ENCODE peak calls at places on chromosomes 16 and 17, in seven cellular contexts. One of them, this sample, is unnamed.
A peak's percentile ranks its signal among the peaks of the same experiment; 100 is the strongest.

GRCh38 chr17:80025796-80026195 is 9.9 kb downstream of the TBC1D16 start:
- DNase-seq in amygdala: no peak
- DNase-seq in EL: no peak
- DNase-seq in GM20000: no peak
- DNase-seq in AG09309: no peak
- DNase-seq in AML-193: no peak
- DNase-seq in posterior vena cava: no peak
- DNase-seq in this sample: no peak

GRCh38 chr17:61338000-61338864 is 61.4 kb upstream of the TBX2 start:
- DNase-seq in posterior vena cava: no peak
- DNase-seq in amygdala: no peak
- DNase-seq in AG09309: peak; percentile 75
- DNase-seq in EL: peak; percentile 96
- DNase-seq in AML-193: no peak
- DNase-seq in GM20000: no peak
- DNase-seq in this sample: no peak

GRCh38 chr17:75485688-75486087 is 29.3 kb downstream of the TMEM94 start:
- DNase-seq in GM20000: no peak
- DNase-seq in AG09309: no peak
- DNase-seq in EL: no peak
- DNase-seq in AML-193: no peak
- DNase-seq in amygdala: no peak
- DNase-seq in posterior vena cava: no peak
- DNase-seq in this sample: no peak

GRCh38 chr16:1143761-1144450 is 9.0 kb upstream of the CACNA1H start:
- DNase-seq in posterior vena cava: no peak
- DNase-seq in AG09309: no peak
- DNase-seq in GM20000: no peak
- DNase-seq in amygdala: no peak
- DNase-seq in EL: no peak
- DNase-seq in AML-193: no peak
- DNase-seq in this sample: no peak

GRCh38 chr16:12802661-12803060 is 1.0 kb downstream of the CPPED1 start:
- DNase-seq in amygdala: no peak
- DNase-seq in posterior vena cava: no peak
- DNase-seq in GM20000: no peak
- DNase-seq in AG09309: no peak
- DNase-seq in EL: no peak
- DNase-seq in AML-193: no peak
- DNase-seq in this sample: no peak

GRCh38 chr17:63445571-63446217 is 412 bp downstream of the CYB561 start:
- DNase-seq in GM20000: peak; percentile 78
- DNase-seq in AG09309: no peak
- DNase-seq in AML-193: peak; percentile 15
- DNase-seq in amygdala: no peak
- DNase-seq in EL: peak; percentile 57
- DNase-seq in posterior vena cava: peak; percentile 85
- DNase-seq in this sample: peak; percentile 71

GRCh38 chr17:48484850-48485249 is 46.0 kb downstream of the HOXB1 start:
- DNase-seq in EL: peak; percentile 73
- DNase-seq in AG09309: no peak
- DNase-seq in amygdala: no peak
- DNase-seq in GM20000: no peak
- DNase-seq in posterior vena cava: no peak
- DNase-seq in AML-193: no peak
- DNase-seq in this sample: no peak

GRCh38 chr17:7716901-7717755 is at the start of gene DNAH2:
- DNase-seq in AG09309: peak; percentile 52
- DNase-seq in amygdala: peak; percentile 61
- DNase-seq in AML-193: no peak
- DNase-seq in EL: peak; percentile 95
- DNase-seq in GM20000: peak; percentile 77
- DNase-seq in posterior vena cava: peak; percentile 91
- DNase-seq in this sample: peak; percentile 38

GRCh38 chr17:62062313-62062712 is 2.8 kb downstream of the MED13 start:
- DNase-seq in posterior vena cava: no peak
- DNase-seq in GM20000: no peak
- DNase-seq in EL: no peak
- DNase-seq in amygdala: no peak
- DNase-seq in AG09309: no peak
- DNase-seq in AML-193: peak; percentile 22
- DNase-seq in this sample: no peak

GRCh38 chr17:1231456-1231855 is 38.8 kb upstream of the BHLHA9 start:
- DNase-seq in EL: no peak
- DNase-seq in AML-193: no peak
- DNase-seq in GM20000: no peak
- DNase-seq in amygdala: no peak
- DNase-seq in posterior vena cava: peak; percentile 89
- DNase-seq in AG09309: no peak
- DNase-seq in this sample: no peak

GRCh38 chr17:35244345-35245195 is 1.7 kb downstream of the SLFN5 start:
- DNase-seq in AG09309: peak; percentile 75
- DNase-seq in amygdala: no peak
- DNase-seq in GM20000: peak; percentile 68
- DNase-seq in EL: peak; percentile 98
- DNase-seq in AML-193: no peak
- DNase-seq in posterior vena cava: peak; percentile 95
- DNase-seq in this sample: peak; percentile 32

GRCh38 chr17:17792143-17792550 is 44.6 kb downstream of the SREBF1 start:
- DNase-seq in GM20000: no peak
- DNase-seq in EL: no peak
- DNase-seq in AML-193: no peak
- DNase-seq in amygdala: no peak
- DNase-seq in AG09309: no peak
- DNase-seq in posterior vena cava: no peak
- DNase-seq in this sample: no peak

GRCh38 chr16:70159355-70160348 is 13.9 kb upstream of the CLEC18C start:
- DNase-seq in amygdala: no peak
- DNase-seq in posterior vena cava: peak; percentile 68
- DNase-seq in AML-193: no peak
- DNase-seq in EL: no peak
- DNase-seq in GM20000: peak; percentile 9
- DNase-seq in AG09309: no peak
- DNase-seq in this sample: no peak

GRCh38 chr17:80107231-80108021 is 6.0 kb downstream of the GAA start:
- DNase-seq in amygdala: no peak
- DNase-seq in posterior vena cava: peak; percentile 81
- DNase-seq in GM20000: no peak
- DNase-seq in AG09309: no peak
- DNase-seq in AML-193: no peak
- DNase-seq in EL: no peak
- DNase-seq in this sample: no peak

GRCh38 chr16:77194295-77195231 is 3.6 kb downstream of the MON1B start:
- DNase-seq in AML-193: no peak
- DNase-seq in amygdala: no peak
- DNase-seq in EL: no peak
- DNase-seq in AG09309: no peak
- DNase-seq in GM20000: no peak
- DNase-seq in posterior vena cava: no peak
- DNase-seq in this sample: no peak

GRCh38 chr17:27293898-27294688 is at the start of gene WSB1:
- DNase-seq in posterior vena cava: peak; percentile 99
- DNase-seq in AML-193: peak; percentile 94
- DNase-seq in AG09309: peak; percentile 62
- DNase-seq in amygdala: peak; percentile 67
- DNase-seq in GM20000: peak; percentile 94
- DNase-seq in EL: peak; percentile 90
- DNase-seq in this sample: peak; percentile 97

GRCh38 chr17:74089869-74090464 is 113.5 kb upstream of the RPL38 start:
- DNase-seq in AG09309: peak; percentile 13
- DNase-seq in GM20000: peak; percentile 73
- DNase-seq in AML-193: peak; percentile 61
- DNase-seq in amygdala: no peak
- DNase-seq in EL: peak; percentile 3
- DNase-seq in posterior vena cava: no peak
- DNase-seq in this sample: peak; percentile 26

GRCh38 chr17:21425321-21425720 is 49.2 kb downstream of the KCNJ12 start:
- DNase-seq in AG09309: no peak
- DNase-seq in AML-193: no peak
- DNase-seq in EL: no peak
- DNase-seq in amygdala: no peak
- DNase-seq in posterior vena cava: no peak
- DNase-seq in GM20000: no peak
- DNase-seq in this sample: no peak

GRCh38 chr17:80649672-80650338 is 105.2 kb downstream of the RPTOR start:
- DNase-seq in EL: peak; percentile 89
- DNase-seq in posterior vena cava: peak; percentile 93
- DNase-seq in amygdala: no peak
- DNase-seq in GM20000: peak; percentile 45
- DNase-seq in AG09309: peak; percentile 74
- DNase-seq in AML-193: peak; percentile 22
- DNase-seq in this sample: peak; percentile 20

GRCh38 chr17:46010597-46011186 is 11.6 kb downstream of the STH start:
- DNase-seq in AG09309: no peak
- DNase-seq in AML-193: no peak
- DNase-seq in EL: no peak
- DNase-seq in GM20000: no peak
- DNase-seq in amygdala: no peak
- DNase-seq in posterior vena cava: peak; percentile 61
- DNase-seq in this sample: no peak

GRCh38 chr16:71929048-71929447 is 33.7 kb downstream of the IST1 start:
- DNase-seq in amygdala: no peak
- DNase-seq in posterior vena cava: no peak
- DNase-seq in EL: peak; percentile 85
- DNase-seq in GM20000: no peak
- DNase-seq in AG09309: peak; percentile 39
- DNase-seq in AML-193: no peak
- DNase-seq in this sample: no peak

GRCh38 chr16:17529982-17530760 is 59.4 kb upstream of the XYLT1 start:
- DNase-seq in posterior vena cava: no peak
- DNase-seq in EL: no peak
- DNase-seq in amygdala: no peak
- DNase-seq in AG09309: no peak
- DNase-seq in GM20000: peak; percentile 68
- DNase-seq in AML-193: no peak
- DNase-seq in this sample: peak; percentile 11

GRCh38 chr17:49180303-49180702 is 30.1 kb downstream of the GNGT2 start:
- DNase-seq in amygdala: peak; percentile 3
- DNase-seq in posterior vena cava: peak; percentile 89
- DNase-seq in AML-193: peak; percentile 64
- DNase-seq in AG09309: no peak
- DNase-seq in GM20000: peak; percentile 64
- DNase-seq in EL: peak; percentile 70
- DNase-seq in this sample: no peak

GRCh38 chr16:2370725-2371124 is 30.2 kb upstream of the ABCA3 start:
- DNase-seq in EL: no peak
- DNase-seq in AG09309: no peak
- DNase-seq in posterior vena cava: no peak
- DNase-seq in GM20000: no peak
- DNase-seq in amygdala: no peak
- DNase-seq in AML-193: no peak
- DNase-seq in this sample: no peak

This sample was measured in GM18507.